ENCODE peak calls at places on chromosomes 12 and 14, in eight cellular contexts. S, E, Y, A, O, V, Z and P are unnamed samples.
A peak's percentile ranks its signal among the peaks of the same experiment; 100 is the strongest.

GRCh38 chr14:23147676-23148075 is 28.6 kb upstream of the CEBPE start:
- DNase-seq in E (no peak), S (peak; percentile 42), V (peak; percentile 55), Y (no peak), A (no peak), Z (no peak), O (no peak), P (no peak)

GRCh38 chr12:124592050-124592449 is 24.6 kb upstream of the NCOR2 start:
- DNase-seq in A (no peak), V (no peak), S (peak; percentile 73), E (no peak), Z (peak; percentile 81), Y (no peak), O (no peak), P (no peak)

GRCh38 chr12:27545666-27546065 is 21.7 kb downstream of the PPFIBP1 start:
- DNase-seq in Z (no peak), O (no peak), A (no peak), E (no peak), Y (no peak), V (peak; percentile 37), S (no peak), P (no peak)

GRCh38 chr12:131872154-131873046 is 22.0 kb upstream of the ULK1 start:
- DNase-seq in Z (peak; percentile 90), A (no peak), O (no peak), V (no peak), E (peak; percentile 71), Y (no peak), S (peak; percentile 84), P (no peak)

GRCh38 chr12:50314629-50315312 is 31.5 kb upstream of the LIMA1 start:
- DNase-seq in Y (peak; percentile 13), Z (peak; percentile 73), A (no peak), V (no peak), O (peak; percentile 39), E (peak; percentile 33), S (peak; percentile 80), P (no peak)

GRCh38 chr12:85843606-85844325 is 7.6 kb upstream of the RASSF9 start:
- DNase-seq in Y (no peak), S (no peak), V (no peak), A (no peak), E (no peak), O (no peak), Z (no peak), P (no peak)

GRCh38 chr14:100305446-100306255 is 593 bp downstream of the SLC25A29 start:
- DNase-seq in Y (no peak), Z (peak; percentile 33), V (peak; percentile 36), A (no peak), O (no peak), S (no peak), E (no peak), P (no peak)

GRCh38 chr12:89129471-89129870 is 222.8 kb downstream of the DUSP6 start:
- DNase-seq in A (peak; percentile 6), O (no peak), S (no peak), V (no peak), Z (no peak), Y (no peak), E (no peak), P (no peak)

GRCh38 chr12:65121956-65122469 is 908 bp upstream of the WIF1 start:
- DNase-seq in S (no peak), O (no peak), Y (no peak), Z (no peak), E (no peak), A (no peak), V (no peak), P (no peak)

GRCh38 chr12:109833307-109834189 is at the start of gene TRPV4:
- DNase-seq in V (no peak), Z (peak; percentile 88), S (peak; percentile 23), A (no peak), O (no peak), E (no peak), Y (no peak), P (no peak)

GRCh38 chr12:97681612-97682504 is 219.3 kb downstream of the RMST start:
- DNase-seq in A (no peak), E (no peak), Y (no peak), Z (no peak), O (no peak), S (no peak), V (no peak), P (no peak)

GRCh38 chr14:70698288-70698687 is 56.6 kb downstream of the TTC9 start:
- DNase-seq in E (peak; percentile 71), S (peak; percentile 19), Y (no peak), O (no peak), V (peak; percentile 18), Z (peak; percentile 81), A (no peak), P (no peak)

GRCh38 chr14:69716483-69717187 is 50.3 kb upstream of the SRSF5 start:
- DNase-seq in A (no peak), Y (no peak), E (no peak), Z (peak; percentile 87), O (peak; percentile 84), V (no peak), S (peak; percentile 92), P (no peak)

GRCh38 chr12:124261885-124262284 is 33.0 kb upstream of the RFLNA start:
- DNase-seq in V (no peak), S (no peak), E (no peak), Y (no peak), O (no peak), Z (no peak), A (no peak), P (no peak)

GRCh38 chr12:102753802-102754201 is 163.2 kb downstream of the PAH start:
- DNase-seq in Z (no peak), O (no peak), Y (no peak), S (no peak), E (no peak), A (no peak), V (peak; percentile 39), P (no peak)

GRCh38 chr14:22973217-22974032 is 8.9 kb downstream of the AJUBA start:
- DNase-seq in E (peak; percentile 69), S (peak; percentile 70), A (peak; percentile 48), Z (peak; percentile 61), O (no peak), V (no peak), Y (peak; percentile 30), P (peak; percentile 68)

GRCh38 chr12:90085491-90086274 is 377.0 kb upstream of the ATP2B1 start:
- DNase-seq in E (no peak), Y (no peak), A (no peak), V (no peak), Z (peak; percentile 19), S (peak; percentile 82), O (no peak), P (no peak)

GRCh38 chr12:81610955-81611889 is 147.9 kb downstream of the PPFIA2 start:
- DNase-seq in V (no peak), A (peak; percentile 45), S (peak; percentile 1), Y (no peak), E (peak; percentile 30), Z (no peak), O (no peak), P (no peak)

GRCh38 chr14:71444030-71444822 is 488.0 kb upstream of the RGS6 start:
- DNase-seq in S (no peak), Z (no peak), A (no peak), V (no peak), Y (no peak), E (no peak), O (no peak), P (no peak)

GRCh38 chr14:45201908-45202307 is 51.1 kb downstream of the MIS18BP1 start:
- DNase-seq in Y (no peak), S (no peak), V (no peak), O (no peak), Z (no peak), E (peak; percentile 4), A (no peak), P (no peak)

GRCh38 chr12:76916170-76916540 is 37.3 kb upstream of the CSRP2 start:
- DNase-seq in Y (no peak), E (no peak), Z (no peak), O (no peak), A (no peak), S (peak; percentile 27), V (no peak), P (no peak)

GRCh38 chr12:61870658-61871559 is 389.3 kb upstream of the USP15 start:
- DNase-seq in O (no peak), S (no peak), Y (no peak), V (no peak), A (peak; percentile 7), Z (no peak), E (no peak), P (no peak)